ENCODE peak calls at places on chromosomes 6 and 20, in five cellular contexts. S is epithelial cell of esophagus, P is body of pancreas, Q is IMR-90, L is Peyer's patch. O is an unnamed sample.

GRCh38 chr6:7900621-7901020 is 10.0 kb downstream of the TXNDC5 start:
- DNase-seq in S (no peak), P (no peak), Q (no peak), L (no peak), O (no peak)

GRCh38 chr6:31579119-31579505 is 3.1 kb downstream of the LTB start:
- DNase-seq in S (no peak), P (no peak), Q (no peak), L (no peak), O (no peak)

GRCh38 chr20:58408603-58409246 is 19.7 kb downstream of the VAPB start:
- DNase-seq in S (no peak), P (no peak), Q (no peak), L (no peak), O (no peak)

GRCh38 chr20:24991897-24992419 is 593 bp downstream of the APMAP start:
- DNase-seq in S (no peak), P (no peak), Q (no peak), L (peak), O (peak)

GRCh38 chr6:93294879-93295278 is 124.5 kb downstream of the EPHA7 start:
- DNase-seq in S (no peak), P (no peak), Q (no peak), L (no peak), O (no peak)

GRCh38 chr20:15637971-15638754 is 935.1 kb downstream of the KIF16B start:
- DNase-seq in S (no peak), P (peak), Q (no peak), L (no peak), O (no peak)

GRCh38 chr20:34324541-34324940 is 21.4 kb upstream of the AHCY start:
- DNase-seq in S (no peak), P (no peak), Q (no peak), L (no peak), O (no peak)

GRCh38 chr20:58327211-58327610 is 17.7 kb downstream of the RAB22A start:
- DNase-seq in S (no peak), P (no peak), Q (no peak), L (no peak), O (no peak)

GRCh38 chr6:30826961-30827342 is 57.4 kb upstream of the DDR1 start:
- DNase-seq in S (peak), P (no peak), Q (no peak), L (no peak), O (peak)

GRCh38 chr6:120774275-120774674 is 560.0 kb downstream of the TBC1D32 start:
- DNase-seq in S (peak), P (no peak), Q (no peak), L (no peak), O (no peak)

GRCh38 chr20:20393770-20394169 is 25.9 kb downstream of the INSM1 start:
- DNase-seq in S (no peak), P (no peak), Q (peak), L (no peak), O (no peak)

GRCh38 chr6:53658992-53659391 is 6.6 kb downstream of the KLHL31 start:
- DNase-seq in S (peak), P (no peak), Q (no peak), L (no peak), O (no peak)

GRCh38 chr6:44593539-44593944 is 206.0 kb downstream of the CDC5L start:
- DNase-seq in S (peak), P (peak), Q (peak), L (peak), O (peak)

GRCh38 chr6:148463671-148464070 is 121.0 kb downstream of the SASH1 start:
- DNase-seq in S (no peak), P (no peak), Q (peak), L (no peak), O (no peak)

GRCh38 chr6:84667252-84668213 is 96.9 kb downstream of the TBX18 start:
- DNase-seq in S (no peak), P (no peak), Q (no peak), L (no peak), O (no peak)

GRCh38 chr20:45833883-45834796 is 541 bp downstream of the SNX21 start:
- DNase-seq in S (peak), P (peak), Q (peak), L (peak), O (peak)

GRCh38 chr6:15358579-15359327 is 112.9 kb downstream of the JARID2 start:
- DNase-seq in S (no peak), P (no peak), Q (peak), L (peak), O (no peak)

GRCh38 chr6:170378502-170378901 is 71.9 kb downstream of the FAM120B start:
- DNase-seq in S (no peak), P (no peak), Q (no peak), L (no peak), O (no peak)

GRCh38 chr6:14110001-14110818 is 7.4 kb upstream of the CD83 start:
- DNase-seq in S (no peak), P (no peak), Q (no peak), L (no peak), O (no peak)

GRCh38 chr6:72890233-72890632 is 268.4 kb downstream of the KCNQ5 start:
- DNase-seq in S (no peak), P (no peak), Q (no peak), L (no peak), O (no peak)

GRCh38 chr6:26260110-26260637 is 104.8 kb upstream of the BTN3A2 start:
- DNase-seq in S (no peak), P (no peak), Q (no peak), L (no peak), O (no peak)

GRCh38 chr6:28597924-28598323 is 72.2 kb downstream of the GPX5 start:
- DNase-seq in S (peak), P (no peak), Q (no peak), L (no peak), O (no peak)

GRCh38 chr6:9126845-9127560 is 691.7 kb upstream of the SLC35B3 start:
- DNase-seq in S (peak), P (no peak), Q (peak), L (no peak), O (no peak)

GRCh38 chr20:49791165-49791564 is 21.5 kb upstream of the SLC9A8 start:
- DNase-seq in S (no peak), P (no peak), Q (no peak), L (no peak), O (no peak)

GRCh38 chr6:11053307-11053706 is 9.2 kb upstream of the ELOVL2 start:
- DNase-seq in S (no peak), P (no peak), Q (no peak), L (no peak), O (no peak)

GRCh38 chr6:9801255-9801757 is 613.6 kb downstream of the TFAP2A start:
- DNase-seq in S (no peak), P (no peak), Q (peak), L (no peak), O (no peak)

GRCh38 chr6:21598662-21599061 is 5.1 kb downstream of the SOX4 start:
- DNase-seq in S (peak), P (no peak), Q (no peak), L (no peak), O (no peak)

GRCh38 chr6:162964703-162965140 is 236.9 kb downstream of the PACRG start:
- DNase-seq in S (peak), P (no peak), Q (peak), L (no peak), O (peak)

GRCh38 chr6:403659-404655 is 12.4 kb downstream of the IRF4 start:
- DNase-seq in S (no peak), P (no peak), Q (no peak), L (peak), O (peak)

GRCh38 chr6:53322188-53323029 is 26.3 kb downstream of the ELOVL5 start:
- DNase-seq in S (peak), P (no peak), Q (peak), L (no peak), O (no peak)

GRCh38 chr6:151808331-151809241 is 1.1 kb downstream of the ESR1 start:
- DNase-seq in S (peak), P (no peak), Q (no peak), L (no peak), O (no peak)

GRCh38 chr6:39777218-39777617 is 15.0 kb upstream of the DAAM2 start:
- DNase-seq in S (no peak), P (no peak), Q (no peak), L (no peak), O (no peak)

GRCh38 chr6:112571486-112571885 is 224.4 kb downstream of the RFPL4B start:
- DNase-seq in S (no peak), P (peak), Q (peak), L (no peak), O (peak)

GRCh38 chr6:55286824-55287223 is 40.4 kb upstream of the GFRAL start:
- DNase-seq in S (peak), P (no peak), Q (no peak), L (no peak), O (no peak)

GRCh38 chr6:166419268-166419667 is 36.5 kb upstream of the MPC1 start:
- DNase-seq in S (peak), P (no peak), Q (peak), L (peak), O (no peak)

GRCh38 chr6:100796049-100796823 is 84.9 kb downstream of the ASCC3 start:
- DNase-seq in S (no peak), P (no peak), Q (no peak), L (no peak), O (no peak)

GRCh38 chr6:107730683-107731314 is 93.3 kb downstream of the SCML4 start:
- DNase-seq in S (no peak), P (no peak), Q (no peak), L (peak), O (no peak)

GRCh38 chr20:2804921-2805681 is 4.7 kb upstream of the CPXM1 start:
- DNase-seq in S (no peak), P (no peak), Q (no peak), L (no peak), O (no peak)

GRCh38 chr6:26493258-26493657 is 6.8 kb upstream of the BTN1A1 start:
- DNase-seq in S (no peak), P (no peak), Q (peak), L (no peak), O (no peak)

GRCh38 chr6:104940881-104941693 is 15.8 kb upstream of the LIN28B start:
- DNase-seq in S (peak), P (peak), Q (peak), L (no peak), O (peak)
- TF ChIP-seq CTCF in S (peak), P (no peak), Q (peak), L (peak), O (no peak)

DNA sequence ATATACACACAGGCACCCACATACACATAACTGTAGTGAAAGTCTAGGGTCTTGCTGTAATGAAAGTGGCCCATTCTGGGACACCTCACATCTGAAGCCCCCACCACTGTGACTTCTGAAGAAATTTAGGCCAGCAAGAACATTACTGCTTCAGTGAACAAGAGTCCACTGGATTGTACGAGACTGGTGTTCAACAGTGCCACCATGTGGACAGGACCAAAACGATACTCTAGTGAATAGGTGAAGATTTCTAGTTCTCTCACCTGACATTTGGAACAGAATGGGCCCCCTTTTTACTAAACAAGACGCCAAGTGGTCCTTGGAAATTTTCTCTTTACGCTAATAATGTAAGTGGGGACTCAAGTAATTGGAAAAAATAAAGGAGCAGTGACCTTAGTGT is 156.9 kb downstream of the MAFB start:
- DNase-seq in S (peak), P (no peak), Q (no peak), L (no peak), O (no peak)
- TF ChIP-seq CTCF in S (peak), P (no peak), Q (no peak), L (peak), O (no peak)

DNA sequence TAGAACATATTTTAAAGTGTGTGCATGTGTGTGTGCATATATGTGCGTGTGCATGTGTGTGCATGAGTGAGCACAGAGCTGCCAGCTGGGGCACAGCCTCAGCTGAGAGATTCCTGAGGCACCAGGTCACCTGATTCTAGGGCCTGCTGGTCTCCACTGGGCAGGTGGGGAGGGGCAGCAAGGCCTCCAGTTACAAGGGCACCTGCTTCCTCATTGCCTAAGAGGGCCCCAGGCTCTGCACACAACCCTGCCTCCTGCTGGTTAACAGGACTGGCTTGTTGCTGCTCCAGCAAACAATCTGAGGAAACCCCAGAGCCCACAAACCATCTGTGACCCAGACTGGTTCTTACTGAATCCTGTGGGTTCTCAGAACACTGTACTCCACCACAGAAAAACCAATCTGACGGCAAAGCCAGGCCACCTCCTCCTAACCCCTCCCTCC is 22.9 kb upstream of the UBE2J1 start:
- DNase-seq in S (peak), P (peak), Q (no peak), L (peak), O (peak)
- TF ChIP-seq CTCF in S (peak), P (peak), Q (no peak), L (peak), O (peak)

DNA sequence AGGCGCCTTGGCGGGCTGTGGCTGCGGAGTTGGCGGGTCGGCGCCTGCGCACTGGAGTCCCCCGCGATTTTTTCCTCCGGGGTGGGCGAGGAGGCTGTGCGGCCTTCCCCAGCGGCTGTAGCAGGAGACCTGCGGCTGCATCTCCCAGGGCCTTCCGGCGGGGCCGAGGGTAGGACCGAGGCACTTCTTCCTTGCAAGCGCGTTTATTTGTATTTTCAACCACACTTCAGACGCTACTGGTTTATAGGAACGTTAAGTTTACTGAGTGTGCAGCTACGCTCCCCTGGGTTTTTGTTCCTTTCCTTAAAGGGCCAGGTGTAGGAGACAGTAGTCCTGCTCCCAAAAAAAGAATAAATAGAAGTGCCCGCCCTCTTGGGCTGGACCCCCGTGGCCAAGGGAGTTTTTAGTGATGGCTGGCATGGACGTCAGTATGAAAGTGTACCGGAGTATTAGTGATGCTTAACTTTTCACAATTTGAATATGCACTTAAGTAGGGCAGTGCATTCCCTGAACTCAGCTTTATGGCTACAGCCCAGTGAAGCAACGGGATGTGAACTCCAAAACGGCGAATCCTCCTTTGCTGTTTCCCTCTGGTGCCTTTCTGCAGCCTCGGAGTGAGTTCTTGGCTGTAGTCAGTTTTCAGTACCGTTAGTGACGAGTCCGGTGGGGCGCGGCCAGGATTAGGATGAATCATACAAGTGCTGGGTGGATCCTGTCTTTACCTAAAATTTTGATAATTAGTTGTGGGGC is 971 bp upstream of the FBXO5 start:
- DNase-seq in S (peak), P (peak), Q (peak), L (peak), O (peak)
- TF ChIP-seq CTCF in S (no peak), P (no peak), Q (no peak), L (no peak), O (no peak)

O was measured in colonic mucosa.